ENCODE peak calls at places on chromosomes 1 and 21, in five cellular contexts. One of them, this sample, is unnamed.

GRCh38 chr1:172544481-172545104 is 11.6 kb downstream of the SUCO start:
- DNase-seq in colonic mucosa: no peak
- DNase-seq in PC-3: no peak
- DNase-seq in right lobe of liver: no peak
- DNase-seq in cardiac muscle cell: no peak
- DNase-seq in this sample: no peak

GRCh38 chr1:41151846-41152245 is 90.3 kb downstream of the SCMH1 start:
- DNase-seq in colonic mucosa: no peak
- DNase-seq in right lobe of liver: no peak
- DNase-seq in cardiac muscle cell: peak; percentile 36
- DNase-seq in PC-3: no peak
- DNase-seq in this sample: no peak

GRCh38 chr1:147334292-147334691 is 91.8 kb downstream of the CHD1L start:
- DNase-seq in PC-3: no peak
- DNase-seq in cardiac muscle cell: peak; percentile 3
- DNase-seq in right lobe of liver: no peak
- DNase-seq in colonic mucosa: no peak
- DNase-seq in this sample: no peak

GRCh38 chr1:224524679-224525078 is 90.1 kb upstream of the WDR26 start:
- DNase-seq in cardiac muscle cell: no peak
- DNase-seq in colonic mucosa: no peak
- DNase-seq in PC-3: peak; percentile 61
- DNase-seq in right lobe of liver: no peak
- DNase-seq in this sample: peak; percentile 85

GRCh38 chr21:25639922-25640670 is 1.0 kb downstream of the JAM2 start:
- DNase-seq in cardiac muscle cell: no peak
- DNase-seq in colonic mucosa: peak; percentile 22
- DNase-seq in PC-3: no peak
- DNase-seq in right lobe of liver: no peak
- DNase-seq in this sample: peak; percentile 10

GRCh38 chr1:209561561-209561960 is 22.0 kb upstream of the CAMK1G start:
- DNase-seq in cardiac muscle cell: no peak
- DNase-seq in right lobe of liver: no peak
- DNase-seq in PC-3: no peak
- DNase-seq in colonic mucosa: no peak
- DNase-seq in this sample: no peak

GRCh38 chr1:25568090-25568833 is 24.9 kb downstream of the LDLRAP1 start:
- DNase-seq in cardiac muscle cell: peak; percentile 70
- DNase-seq in colonic mucosa: no peak
- DNase-seq in right lobe of liver: no peak
- DNase-seq in PC-3: peak; percentile 96
- DNase-seq in this sample: peak; percentile 71

GRCh38 chr1:214861615-214862014 is 220.9 kb upstream of the KCNK2 start:
- DNase-seq in PC-3: peak; percentile 49
- DNase-seq in colonic mucosa: no peak
- DNase-seq in right lobe of liver: no peak
- DNase-seq in cardiac muscle cell: no peak
- DNase-seq in this sample: no peak

GRCh38 chr1:53587252-53587992 is 128.2 kb downstream of the DMRTB1 start:
- DNase-seq in right lobe of liver: peak; percentile 7
- DNase-seq in PC-3: no peak
- DNase-seq in colonic mucosa: no peak
- DNase-seq in cardiac muscle cell: no peak
- DNase-seq in this sample: no peak

GRCh38 chr1:92459871-92460320 is 26.8 kb downstream of the GFI1 start:
- DNase-seq in cardiac muscle cell: peak; percentile 23
- DNase-seq in colonic mucosa: no peak
- DNase-seq in PC-3: no peak
- DNase-seq in right lobe of liver: no peak
- DNase-seq in this sample: no peak

GRCh38 chr1:207052736-207053545 is at the start of gene PFKFB2:
- DNase-seq in right lobe of liver: peak; percentile 100
- DNase-seq in PC-3: peak; percentile 100
- DNase-seq in cardiac muscle cell: peak; percentile 95
- DNase-seq in colonic mucosa: peak; percentile 100
- DNase-seq in this sample: peak; percentile 95

GRCh38 chr1:110339427-110340206 is 440 bp downstream of the RBM15 start:
- DNase-seq in cardiac muscle cell: peak; percentile 56
- DNase-seq in right lobe of liver: peak; percentile 73
- DNase-seq in colonic mucosa: peak; percentile 67
- DNase-seq in PC-3: peak; percentile 23
- DNase-seq in this sample: peak; percentile 60

GRCh38 chr1:209513226-209513625 is 70.3 kb upstream of the CAMK1G start:
- DNase-seq in PC-3: peak; percentile 85
- DNase-seq in right lobe of liver: no peak
- DNase-seq in cardiac muscle cell: peak; percentile 58
- DNase-seq in colonic mucosa: no peak
- DNase-seq in this sample: peak; percentile 28

GRCh38 chr1:55088413-55088812 is 49.1 kb downstream of the PCSK9 start:
- DNase-seq in colonic mucosa: no peak
- DNase-seq in PC-3: no peak
- DNase-seq in right lobe of liver: no peak
- DNase-seq in cardiac muscle cell: no peak
- DNase-seq in this sample: no peak

GRCh38 chr21:24829397-24829796 is 777.9 kb downstream of the MRPL39 start:
- DNase-seq in cardiac muscle cell: no peak
- DNase-seq in PC-3: no peak
- DNase-seq in colonic mucosa: no peak
- DNase-seq in right lobe of liver: no peak
- DNase-seq in this sample: no peak

GRCh38 chr21:26280715-26281310 is 110.2 kb upstream of the APP start:
- DNase-seq in PC-3: peak; percentile 19
- DNase-seq in right lobe of liver: no peak
- DNase-seq in cardiac muscle cell: no peak
- DNase-seq in colonic mucosa: no peak
- DNase-seq in this sample: no peak

GRCh38 chr1:34928865-34929496 is 469 bp downstream of the DLGAP3 start:
- DNase-seq in PC-3: no peak
- DNase-seq in colonic mucosa: peak; percentile 4
- DNase-seq in cardiac muscle cell: no peak
- DNase-seq in right lobe of liver: no peak
- DNase-seq in this sample: no peak

GRCh38 chr1:39915499-39916129 is 13.9 kb upstream of the MYCL start:
- DNase-seq in cardiac muscle cell: no peak
- DNase-seq in colonic mucosa: no peak
- DNase-seq in PC-3: no peak
- DNase-seq in right lobe of liver: no peak
- DNase-seq in this sample: no peak

GRCh38 chr1:161092621-161093028 is 3.3 kb upstream of the NECTIN4 start:
- DNase-seq in right lobe of liver: no peak
- DNase-seq in cardiac muscle cell: no peak
- DNase-seq in colonic mucosa: no peak
- DNase-seq in PC-3: peak; percentile 94
- DNase-seq in this sample: no peak

GRCh38 chr1:7410156-7410555 is 360.9 kb upstream of the VAMP3 start:
- DNase-seq in colonic mucosa: no peak
- DNase-seq in cardiac muscle cell: no peak
- DNase-seq in PC-3: no peak
- DNase-seq in right lobe of liver: no peak
- DNase-seq in this sample: no peak

GRCh38 chr1:45722809-45723208 is 27.6 kb downstream of the IPP start:
- DNase-seq in PC-3: no peak
- DNase-seq in colonic mucosa: no peak
- DNase-seq in right lobe of liver: no peak
- DNase-seq in cardiac muscle cell: peak; percentile 61
- DNase-seq in this sample: peak; percentile 50

GRCh38 chr1:158830904-158831507 is at the start of gene MNDA:
- DNase-seq in PC-3: no peak
- DNase-seq in colonic mucosa: no peak
- DNase-seq in right lobe of liver: no peak
- DNase-seq in cardiac muscle cell: no peak
- DNase-seq in this sample: no peak

GRCh38 chr1:13976485-13976884 is 276.5 kb downstream of the PRDM2 start:
- DNase-seq in colonic mucosa: no peak
- DNase-seq in PC-3: peak; percentile 27
- DNase-seq in right lobe of liver: no peak
- DNase-seq in cardiac muscle cell: no peak
- DNase-seq in this sample: no peak

GRCh38 chr1:185825556-185825955 is 91.4 kb downstream of the HMCN1 start:
- DNase-seq in cardiac muscle cell: peak; percentile 48
- DNase-seq in right lobe of liver: no peak
- DNase-seq in PC-3: no peak
- DNase-seq in colonic mucosa: no peak
- DNase-seq in this sample: peak; percentile 37

GRCh38 chr1:72050551-72050950 is 231.8 kb downstream of the NEGR1 start:
- DNase-seq in cardiac muscle cell: no peak
- DNase-seq in PC-3: no peak
- DNase-seq in colonic mucosa: no peak
- DNase-seq in right lobe of liver: no peak
- DNase-seq in this sample: no peak

GRCh38 chr1:10646347-10646861 is 150.0 kb downstream of the CASZ1 start:
- DNase-seq in cardiac muscle cell: peak; percentile 61
- DNase-seq in right lobe of liver: no peak
- DNase-seq in colonic mucosa: peak; percentile 37
- DNase-seq in PC-3: peak; percentile 50
- DNase-seq in this sample: peak; percentile 60

GRCh38 chr1:201468501-201468843 is 516 bp downstream of the PHLDA3 start:
- DNase-seq in cardiac muscle cell: peak; percentile 50
- DNase-seq in right lobe of liver: no peak
- DNase-seq in colonic mucosa: no peak
- DNase-seq in PC-3: peak; percentile 67
- DNase-seq in this sample: no peak

GRCh38 chr21:36647279-36648093 is 51.4 kb upstream of the SIM2 start:
- DNase-seq in cardiac muscle cell: peak; percentile 60
- DNase-seq in PC-3: peak; percentile 89
- DNase-seq in right lobe of liver: no peak
- DNase-seq in colonic mucosa: no peak
- DNase-seq in this sample: peak; percentile 38

GRCh38 chr21:35058058-35058457 is 9.0 kb upstream of the RUNX1 start:
- DNase-seq in right lobe of liver: no peak
- DNase-seq in cardiac muscle cell: no peak
- DNase-seq in colonic mucosa: no peak
- DNase-seq in PC-3: no peak
- DNase-seq in this sample: no peak
- H3K4me1 ChIP-seq in right lobe of liver: no peaks in the 10 kb centered on the region
- H3K4me1 ChIP-seq in cardiac muscle cell: no peaks in the 10 kb centered on the region
- H3K4me1 ChIP-seq in colonic mucosa: no peaks in the 10 kb centered on the region
- H3K4me1 ChIP-seq in PC-3: no peaks in the 10 kb centered on the region
- H3K4me1 ChIP-seq in this sample: peaks cover 3% of the 10 kb centered on the region

GRCh38 chr1:42946120-42947009 is 12.3 kb downstream of the SLC2A1 start:
- DNase-seq in right lobe of liver: no peak
- DNase-seq in cardiac muscle cell: no peak
- DNase-seq in colonic mucosa: no peak
- DNase-seq in PC-3: no peak
- DNase-seq in this sample: no peak

GRCh38 chr1:42949312-42950145 is 9.1 kb downstream of the SLC2A1 start:
- DNase-seq in PC-3: no peak
- DNase-seq in right lobe of liver: peak; percentile 76
- DNase-seq in cardiac muscle cell: no peak
- DNase-seq in colonic mucosa: no peak
- DNase-seq in this sample: peak; percentile 75

GRCh38 chr1:42947965-42948732 is 10.5 kb downstream of the SLC2A1 start:
- DNase-seq in PC-3: no peak
- DNase-seq in colonic mucosa: no peak
- DNase-seq in cardiac muscle cell: no peak
- DNase-seq in right lobe of liver: peak; percentile 74
- DNase-seq in this sample: no peak

GRCh38 chr1:42945171-42945570 is 13.5 kb downstream of the SLC2A1 start:
- DNase-seq in cardiac muscle cell: no peak
- DNase-seq in colonic mucosa: no peak
- DNase-seq in PC-3: no peak
- DNase-seq in right lobe of liver: no peak
- DNase-seq in this sample: no peak

DNA sequence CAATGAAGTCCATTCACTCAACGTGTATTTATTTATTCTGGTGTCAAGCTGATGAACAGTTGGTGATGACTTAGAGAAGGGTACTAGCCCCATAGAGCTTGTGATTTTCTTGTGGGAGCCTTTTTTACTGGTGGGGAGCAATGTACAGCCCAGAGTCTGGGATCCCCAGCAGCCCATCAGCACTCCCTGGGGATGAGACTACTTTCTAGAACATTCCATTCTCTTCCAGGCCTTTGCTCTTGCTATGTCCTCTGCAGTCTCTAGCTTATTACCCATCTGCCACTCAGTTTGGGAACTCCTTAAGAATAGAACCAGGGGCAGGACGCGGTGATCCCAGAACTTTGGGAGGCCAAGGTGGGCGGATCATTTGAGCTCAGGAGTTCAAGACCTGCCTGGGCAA is 11.5 kb downstream of the SLC2A1 start:
- DNase-seq in PC-3: no peak
- DNase-seq in cardiac muscle cell: no peak
- DNase-seq in right lobe of liver: no peak
- DNase-seq in colonic mucosa: no peak
- DNase-seq in this sample: no peak
- H3K4me3 ChIP-seq in PC-3: no peak overlapping the region
- H3K4me3 ChIP-seq in cardiac muscle cell: no peak overlapping the region
- H3K4me3 ChIP-seq in right lobe of liver: no peak overlapping the region
- H3K4me3 ChIP-seq in colonic mucosa: no peak overlapping the region
- H3K4me3 ChIP-seq in this sample: no peak overlapping the region

GRCh38 chr1:173865468-173866164 is 2.2 kb downstream of the GAS5 start:
- DNase-seq in colonic mucosa: no peak
- DNase-seq in cardiac muscle cell: peak; percentile 9
- DNase-seq in PC-3: no peak
- DNase-seq in right lobe of liver: no peak
- DNase-seq in this sample: no peak
- H3K4me1 ChIP-seq in colonic mucosa: peaks cover 5% of the 10 kb centered on the region
- H3K4me1 ChIP-seq in cardiac muscle cell: peaks cover 19% of the 10 kb centered on the region
- H3K4me1 ChIP-seq in PC-3: peaks cover 19% of the 10 kb centered on the region
- H3K4me1 ChIP-seq in right lobe of liver: no peaks in the 10 kb centered on the region
- H3K4me1 ChIP-seq in this sample: peaks cover 5% of the 10 kb centered on the region

GRCh38 chr1:196608401-196609113 is at the start of gene KCNT2:
- DNase-seq in PC-3: no peak
- DNase-seq in right lobe of liver: peak; percentile 91
- DNase-seq in colonic mucosa: peak; percentile 42
- DNase-seq in cardiac muscle cell: peak; percentile 91
- DNase-seq in this sample: peak; percentile 88

GRCh38 chr1:196603651-196604050 is 4.6 kb downstream of the KCNT2 start:
- DNase-seq in PC-3: no peak
- DNase-seq in colonic mucosa: no peak
- DNase-seq in right lobe of liver: no peak
- DNase-seq in cardiac muscle cell: no peak
- DNase-seq in this sample: no peak

GRCh38 chr1:196607940-196608339 is 300 bp downstream of the KCNT2 start:
- DNase-seq in PC-3: no peak
- DNase-seq in cardiac muscle cell: peak; percentile 29
- DNase-seq in right lobe of liver: no peak
- DNase-seq in colonic mucosa: no peak
- DNase-seq in this sample: peak; percentile 15

GRCh38 chr1:196611873-196612272 is 3.6 kb upstream of the KCNT2 start:
- DNase-seq in PC-3: no peak
- DNase-seq in right lobe of liver: no peak
- DNase-seq in cardiac muscle cell: no peak
- DNase-seq in colonic mucosa: no peak
- DNase-seq in this sample: no peak

DNA sequence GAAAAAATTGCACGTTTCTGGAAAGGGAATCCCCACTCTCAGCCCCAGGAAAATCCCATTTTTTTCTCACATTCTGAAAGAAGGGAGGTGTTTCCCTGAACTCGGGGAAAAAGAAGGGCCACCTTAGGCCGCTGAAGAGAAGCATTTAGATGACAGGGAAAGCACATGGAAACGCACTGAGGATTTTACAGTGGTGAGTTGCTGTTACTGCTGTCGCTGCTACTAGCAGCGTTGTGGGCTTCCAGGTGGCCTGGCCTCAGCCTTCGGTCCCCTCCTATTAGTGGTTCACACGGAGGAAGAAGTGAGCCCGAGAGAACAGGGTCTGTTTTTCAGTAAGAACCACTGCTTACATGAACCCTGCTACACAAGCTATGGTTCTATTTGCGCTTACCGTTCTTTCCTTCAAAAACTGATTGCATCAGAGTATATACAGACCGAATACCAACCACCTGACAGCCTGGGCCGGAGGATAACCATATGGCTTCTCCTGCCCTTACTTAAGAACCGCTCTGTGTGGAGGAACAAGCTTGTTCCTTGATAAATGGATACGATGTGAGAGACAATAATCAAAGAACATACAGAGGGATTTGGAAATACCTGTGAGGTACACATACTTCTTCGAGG is 986 bp upstream of the KCNT2 start:
- DNase-seq in right lobe of liver: peak; percentile 47
- DNase-seq in PC-3: no peak
- DNase-seq in colonic mucosa: no peak
- DNase-seq in cardiac muscle cell: no peak
- DNase-seq in this sample: no peak
- H3K4me3 ChIP-seq in right lobe of liver: peak overlapping the region; percentile 57
- H3K4me3 ChIP-seq in PC-3: no peak overlapping the region
- H3K4me3 ChIP-seq in colonic mucosa: no peak overlapping the region
- H3K4me3 ChIP-seq in cardiac muscle cell: peak overlapping the region; percentile 82
- H3K4me3 ChIP-seq in this sample: peak overlapping the region; percentile 98

This sample was measured in fibroblast of lung.